ENCODE peak calls at places on chromosomes 4 and X, in eight cellular contexts. Y, Q, Z, S, P, A, O and V are unnamed samples. For H3K36me3, the result is how much of the 10 kb centered on the place peaks cover.

GRCh38 chr4:186104114-186104894 is at the start of gene FAM149A:
- DNase-seq in Y (peak), Q (peak), Z (peak), S (peak), P (no peak), A (peak), O (peak), V (no peak)

GRCh38 chrX:15816453-15816838 is 26.2 kb downstream of the ZRSR2 start:
- DNase-seq in Y (no peak), Q (no peak), Z (no peak), S (no peak), P (no peak), A (peak), O (no peak), V (no peak)

GRCh38 chrX:21383546-21383945 is 9.3 kb downstream of the CNKSR2 start:
- DNase-seq in Y (no peak), Q (no peak), Z (no peak), S (no peak), P (no peak), A (peak), O (no peak), V (no peak)

GRCh38 chrX:151754042-151754419 is 19.5 kb downstream of the CNGA2 start:
- DNase-seq in Y (no peak), Q (no peak), Z (no peak), S (no peak), P (peak), A (peak), O (no peak), V (no peak)

GRCh38 chr4:98506462-98507132 is 151.8 kb downstream of the TSPAN5 start:
- DNase-seq in Y (no peak), Q (peak), Z (no peak), S (no peak), P (no peak), A (no peak), O (no peak), V (peak)

GRCh38 chrX:37425370-37425769 is 76.2 kb downstream of the PRRG1 start:
- DNase-seq in Y (no peak), Q (no peak), Z (no peak), S (no peak), P (peak), A (no peak), O (no peak), V (peak)

GRCh38 chr4:106502106-106502699 is 133.6 kb upstream of the GIMD1 start:
- DNase-seq in Y (peak), Q (peak), Z (no peak), S (peak), P (peak), A (peak), O (peak), V (peak)

GRCh38 chr4:107552306-107552705 is 167.7 kb downstream of the PAPSS1 start:
- DNase-seq in Y (no peak), Q (no peak), Z (no peak), S (no peak), P (no peak), A (no peak), O (no peak), V (no peak)

GRCh38 chrX:63503541-63503940 is 152.4 kb upstream of the SPIN4 start:
- DNase-seq in Y (no peak), Q (peak), Z (no peak), S (no peak), P (peak), A (no peak), O (no peak), V (peak)

GRCh38 chr4:37858112-37858511 is 31.6 kb downstream of the PGM2 start:
- DNase-seq in Y (no peak), Q (no peak), Z (no peak), S (no peak), P (no peak), A (no peak), O (no peak), V (no peak)

GRCh38 chr4:73593631-73594241 is 26.5 kb downstream of the RASSF6 start:
- DNase-seq in Y (no peak), Q (peak), Z (no peak), S (no peak), P (peak), A (peak), O (no peak), V (no peak)

GRCh38 chrX:136021903-136022302 is 36.7 kb downstream of the SLC9A6 start:
- DNase-seq in Y (no peak), Q (no peak), Z (no peak), S (no peak), P (no peak), A (no peak), O (no peak), V (no peak)

GRCh38 chr4:19924761-19925160 is 326.9 kb upstream of the SLIT2 start:
- DNase-seq in Y (no peak), Q (no peak), Z (no peak), S (no peak), P (no peak), A (peak), O (no peak), V (no peak)

GRCh38 chr4:86855572-86855971 is 6.4 kb upstream of the SLC10A6 start:
- DNase-seq in Y (no peak), Q (no peak), Z (no peak), S (no peak), P (peak), A (no peak), O (no peak), V (no peak)

GRCh38 chr4:99653921-99654890 is 3.4 kb downstream of the C4orf54 start:
- DNase-seq in Y (no peak), Q (no peak), Z (no peak), S (no peak), P (no peak), A (no peak), O (no peak), V (peak)

GRCh38 chr4:144734522-144734921 is 88.6 kb downstream of the HHIP start:
- DNase-seq in Y (no peak), Q (peak), Z (no peak), S (no peak), P (no peak), A (peak), O (no peak), V (no peak)

GRCh38 chr4:100177855-100178254 is 12.4 kb downstream of the DDIT4L start:
- DNase-seq in Y (no peak), Q (no peak), Z (no peak), S (no peak), P (no peak), A (no peak), O (no peak), V (no peak)

GRCh38 chrX:17788439-17788838 is 51.1 kb downstream of the SCML1 start:
- DNase-seq in Y (peak), Q (peak), Z (peak), S (peak), P (peak), A (peak), O (peak), V (peak)

DNA sequence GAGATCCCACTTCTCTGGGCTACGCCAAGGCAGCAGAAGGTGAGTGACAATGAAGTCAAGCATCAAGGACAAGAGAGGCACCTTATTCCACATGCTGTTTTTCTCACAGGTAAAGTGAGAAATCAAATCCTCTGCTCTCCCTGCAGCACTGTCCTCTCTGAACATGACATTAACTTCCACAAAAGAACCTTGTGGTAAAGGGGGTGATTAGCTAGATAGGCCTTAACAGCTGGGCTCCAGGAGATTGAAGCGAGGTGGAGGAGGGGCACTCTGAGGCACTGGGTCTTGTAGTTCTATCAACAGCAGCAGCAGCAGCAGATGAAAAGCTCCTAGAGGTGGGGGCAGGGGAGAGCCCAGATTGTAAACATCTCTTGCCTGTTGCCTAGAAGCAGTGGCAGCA is 96.8 kb upstream of the CXXC4 start:
- DNase-seq in Y (peak), Q (peak), Z (no peak), S (peak), P (no peak), A (peak), O (peak), V (peak)
- H3K36me3 ChIP-seq in Y (under half), Q (under half), Z (under half), S (under half), P (under half), A (under half), O (under half), V (under half)

DNA sequence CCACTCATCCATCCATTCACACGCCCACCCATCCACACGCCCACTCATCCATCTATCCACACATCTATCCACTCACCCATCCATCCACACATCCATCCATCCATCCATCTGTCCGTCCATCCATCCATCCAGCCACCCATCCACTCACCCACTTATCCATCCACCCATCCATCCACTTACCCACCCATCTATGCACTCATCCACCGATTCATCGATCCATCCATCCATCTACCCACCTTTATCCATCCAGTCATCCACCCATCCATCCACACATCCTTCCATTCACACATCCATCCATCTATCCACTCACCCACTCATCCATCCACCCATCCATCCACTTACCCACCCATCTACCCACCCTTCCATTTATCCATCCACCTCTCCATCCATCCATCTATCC is 28.3 kb downstream of the ASMTL start:
- DNase-seq in Y (no peak), Q (no peak), Z (no peak), S (no peak), P (no peak), A (no peak), O (no peak), V (no peak)
- H3K36me3 ChIP-seq in Y (under half), Q (under half), Z (under half), S (half or more), P (under half), A (under half), O (under half), V (half or more)

GRCh38 chrX:24178441-24178840 is 28.9 kb downstream of the ZFX start:
- DNase-seq in Y (no peak), Q (no peak), Z (no peak), S (no peak), P (no peak), A (no peak), O (no peak), V (no peak)
- H3K36me3 ChIP-seq in Y (under half), Q (under half), Z (under half), S (half or more), P (under half), A (under half), O (under half), V (under half)

GRCh38 chr4:163143532-163143931 is 23.2 kb downstream of the NAF1 start:
- DNase-seq in Y (no peak), Q (no peak), Z (no peak), S (no peak), P (no peak), A (no peak), O (peak), V (no peak)
- H3K36me3 ChIP-seq in Y (under half), Q (under half), Z (under half), S (under half), P (under half), A (under half), O (under half), V (under half)

GRCh38 chr4:113675731-113676707 is 85.5 kb downstream of the CAMK2D start:
- DNase-seq in Y (peak), Q (no peak), Z (no peak), S (no peak), P (no peak), A (peak), O (no peak), V (no peak)

GRCh38 chr4:113673450-113673849 is 88.1 kb downstream of the CAMK2D start:
- DNase-seq in Y (peak), Q (peak), Z (peak), S (no peak), P (no peak), A (no peak), O (peak), V (peak)

GRCh38 chr4:113674733-113675132 is 86.8 kb downstream of the CAMK2D start:
- DNase-seq in Y (no peak), Q (no peak), Z (no peak), S (no peak), P (no peak), A (no peak), O (no peak), V (no peak)

GRCh38 chr4:113677333-113677732 is 84.2 kb downstream of the CAMK2D start:
- DNase-seq in Y (no peak), Q (no peak), Z (no peak), S (no peak), P (no peak), A (no peak), O (no peak), V (no peak)

GRCh38 chr4:113674251-113674650 is 87.3 kb downstream of the CAMK2D start:
- DNase-seq in Y (no peak), Q (no peak), Z (no peak), S (no peak), P (no peak), A (no peak), O (peak), V (peak)
- H3K36me3 ChIP-seq in Y (under half), Q (under half), Z (under half), S (under half), P (under half), A (under half), O (under half), V (under half)

GRCh38 chr4:13986533-13986932 is 359.0 kb upstream of the BOD1L1 start:
- DNase-seq in Y (no peak), Q (no peak), Z (no peak), S (no peak), P (no peak), A (peak), O (no peak), V (no peak)
- H3K36me3 ChIP-seq in Y (under half), Q (under half), Z (under half), S (under half), P (under half), A (under half), O (under half), V (under half)

GRCh38 chr4:524196-524595 is 25.2 kb downstream of the PIGG start:
- DNase-seq in Y (no peak), Q (no peak), Z (no peak), S (no peak), P (no peak), A (no peak), O (no peak), V (no peak)
- H3K36me3 ChIP-seq in Y (under half), Q (under half), Z (under half), S (half or more), P (under half), A (under half), O (under half), V (half or more)